ENCODE peak calls at places on chromosomes 2 and 18, in eight cellular contexts. M, S, Z, X, C, W, T and N are unnamed samples.
A peak's percentile ranks its signal among the peaks of the same experiment; 100 is the strongest.

GRCh38 chr2:56969513-56969912 is 785.7 kb downstream of the CCDC85A start:
- DNase-seq in M (no peak), S (no peak), Z (no peak), X (no peak), C (no peak), W (no peak), T (no peak), N (no peak)

GRCh38 chr2:135182190-135182589 is 130.1 kb downstream of the RAB3GAP1 start:
- DNase-seq in M (no peak), S (no peak), Z (no peak), X (no peak), C (no peak), W (no peak), T (no peak), N (no peak)

GRCh38 chr2:20723543-20723942 is 56.6 kb downstream of the GDF7 start:
- DNase-seq in M (no peak), S (no peak), Z (no peak), X (no peak), C (no peak), W (no peak), T (no peak), N (no peak)

GRCh38 chr2:177724398-177725287 is 332.1 kb downstream of the AGPS start:
- DNase-seq in M (peak; percentile 47), S (peak; percentile 54), Z (peak; percentile 14), X (peak; percentile 6), C (peak; percentile 28), W (peak; percentile 51), T (peak; percentile 61), N (peak; percentile 58)

GRCh38 chr18:35526476-35527120 is 28.8 kb upstream of the INO80C start:
- DNase-seq in M (peak; percentile 42), S (no peak), Z (no peak), X (peak; percentile 25), C (peak; percentile 18), W (no peak), T (no peak), N (no peak)

GRCh38 chr2:202178342-202178958 is 59.9 kb downstream of the SUMO1 start:
- DNase-seq in M (peak; percentile 47), S (no peak), Z (peak; percentile 15), X (peak; percentile 46), C (peak; percentile 57), W (peak; percentile 45), T (peak; percentile 64), N (peak; percentile 67)

GRCh38 chr2:195532628-195533271 is 124.3 kb upstream of the SLC39A10 start:
- DNase-seq in M (no peak), S (no peak), Z (no peak), X (peak; percentile 25), C (no peak), W (no peak), T (peak; percentile 44), N (no peak)

GRCh38 chr2:12251749-12252148 is 465.0 kb upstream of the TRIB2 start:
- DNase-seq in M (no peak), S (no peak), Z (no peak), X (no peak), C (no peak), W (no peak), T (no peak), N (no peak)

GRCh38 chr2:129888461-129888860 is 91.0 kb upstream of the RAB6C start:
- DNase-seq in M (no peak), S (no peak), Z (no peak), X (no peak), C (no peak), W (no peak), T (no peak), N (no peak)

GRCh38 chr2:215882689-215883088 is 130.7 kb downstream of the MREG start:
- DNase-seq in M (no peak), S (no peak), Z (no peak), X (no peak), C (no peak), W (no peak), T (no peak), N (no peak)

GRCh38 chr2:143696651-143697050 is 567.4 kb downstream of the ARHGAP15 start:
- DNase-seq in M (no peak), S (no peak), Z (no peak), X (no peak), C (no peak), W (no peak), T (no peak), N (no peak)

GRCh38 chr2:55864351-55865084 is 59.1 kb downstream of the EFEMP1 start:
- DNase-seq in M (no peak), S (no peak), Z (no peak), X (no peak), C (no peak), W (no peak), T (no peak), N (no peak)

GRCh38 chr2:163664610-163665009 is 71.2 kb downstream of the FIGN start:
- DNase-seq in M (no peak), S (no peak), Z (no peak), X (peak; percentile 12), C (no peak), W (no peak), T (no peak), N (no peak)

GRCh38 chr18:47251289-47252120 is at the start of gene SKOR2:
- DNase-seq in M (peak; percentile 65), S (no peak), Z (no peak), X (no peak), C (no peak), W (no peak), T (no peak), N (no peak)

GRCh38 chr2:49753344-49753930 is 599.1 kb upstream of the FSHR start:
- DNase-seq in M (no peak), S (no peak), Z (no peak), X (no peak), C (peak; percentile 18), W (no peak), T (no peak), N (no peak)

GRCh38 chr2:127607399-127607908 is 38.5 kb upstream of the GPR17 start:
- DNase-seq in M (no peak), S (no peak), Z (no peak), X (no peak), C (no peak), W (no peak), T (no peak), N (no peak)

GRCh38 chr2:11454824-11455223 is 11.1 kb downstream of the E2F6 start:
- DNase-seq in M (no peak), S (no peak), Z (no peak), X (no peak), C (no peak), W (no peak), T (no peak), N (no peak)

GRCh38 chr2:29063646-29064372 is 10.5 kb downstream of the PCARE start:
- DNase-seq in M (no peak), S (no peak), Z (no peak), X (no peak), C (no peak), W (no peak), T (no peak), N (no peak)

GRCh38 chr2:153663371-153663770 is 184.8 kb upstream of the RPRM start:
- DNase-seq in M (no peak), S (no peak), Z (no peak), X (no peak), C (no peak), W (no peak), T (no peak), N (no peak)

GRCh38 chr2:17257194-17257909 is 260.9 kb downstream of the RAD51AP2 start:
- DNase-seq in M (no peak), S (no peak), Z (no peak), X (no peak), C (no peak), W (no peak), T (no peak), N (no peak)

GRCh38 chr18:12377556-12378553 is 828 bp upstream of the AFG3L2 start:
- DNase-seq in M (peak; percentile 99), S (no peak), Z (no peak), X (peak; percentile 99), C (no peak), W (no peak), T (no peak), N (no peak)

GRCh38 chr2:63789318-63790051 is 52.2 kb upstream of the UGP2 start:
- DNase-seq in M (no peak), S (no peak), Z (no peak), X (no peak), C (no peak), W (no peak), T (no peak), N (no peak)

GRCh38 chr2:73232471-73233153 is 427 bp downstream of the PRADC1 start:
- DNase-seq in M (no peak), S (no peak), Z (no peak), X (no peak), C (peak; percentile 65), W (peak; percentile 67), T (peak; percentile 31), N (peak; percentile 24)

GRCh38 chr2:66495788-66496640 is 61.1 kb downstream of the MEIS1 start:
- DNase-seq in M (peak; percentile 77), S (peak; percentile 54), Z (no peak), X (peak; percentile 42), C (no peak), W (no peak), T (no peak), N (peak; percentile 71)

GRCh38 chr18:75125359-75126331 is 83.3 kb downstream of the PTGR3 start:
- DNase-seq in M (peak; percentile 52), S (no peak), Z (no peak), X (no peak), C (peak; percentile 1), W (no peak), T (no peak), N (no peak)

GRCh38 chr18:5868218-5868904 is 27.0 kb downstream of the TMEM200C start:
- DNase-seq in M (peak; percentile 70), S (peak; percentile 49), Z (no peak), X (peak; percentile 79), C (peak; percentile 67), W (peak; percentile 73), T (peak; percentile 59), N (peak; percentile 61)

GRCh38 chr2:6967301-6967700 is 50.1 kb downstream of the RNF144A start:
- DNase-seq in M (no peak), S (no peak), Z (no peak), X (no peak), C (no peak), W (no peak), T (no peak), N (no peak)

GRCh38 chr2:26344581-26345283 is 1.2 kb upstream of the SELENOI start:
- DNase-seq in M (peak; percentile 69), S (no peak), Z (no peak), X (no peak), C (peak; percentile 49), W (peak; percentile 34), T (no peak), N (peak; percentile 68)

GRCh38 chr2:236570081-236570979 is 705 bp downstream of the ACKR3 start:
- DNase-seq in M (no peak), S (no peak), Z (no peak), X (peak; percentile 61), C (no peak), W (no peak), T (no peak), N (no peak)